ENCODE peak calls at places on chromosomes 1 and 21, in six cellular contexts. One of them, this sample, is unnamed.

GRCh38 chr1:29258189-29258973 is 22.1 kb downstream of the PTPRU start:
- DNase-seq in A673: no peak
- DNase-seq in NCI-H748 treated with DMSO at 0.1 percent for 48 hours: no peak
- DNase-seq in T-helper 2 cell: no peak
- DNase-seq in uterus: no peak
- DNase-seq in GDM1: no peak
- DNase-seq in this sample: no peak

GRCh38 chr1:68174173-68175113 is 57.9 kb downstream of the WLS start:
- DNase-seq in GDM1: no peak
- DNase-seq in uterus: peak
- DNase-seq in A673: peak
- DNase-seq in NCI-H748 treated with DMSO at 0.1 percent for 48 hours: peak
- DNase-seq in T-helper 2 cell: no peak
- DNase-seq in this sample: no peak

GRCh38 chr1:55816456-55816794 is 601.3 kb upstream of the USP24 start:
- DNase-seq in A673: no peak
- DNase-seq in GDM1: no peak
- DNase-seq in uterus: no peak
- DNase-seq in NCI-H748 treated with DMSO at 0.1 percent for 48 hours: no peak
- DNase-seq in T-helper 2 cell: no peak
- DNase-seq in this sample: no peak

GRCh38 chr21:44914176-44914874 is 6.4 kb downstream of the ITGB2 start:
- DNase-seq in A673: no peak
- DNase-seq in uterus: no peak
- DNase-seq in T-helper 2 cell: no peak
- DNase-seq in GDM1: peak
- DNase-seq in NCI-H748 treated with DMSO at 0.1 percent for 48 hours: no peak
- DNase-seq in this sample: peak

GRCh38 chr1:68785328-68785727 is 288.4 kb upstream of the DEPDC1 start:
- DNase-seq in uterus: no peak
- DNase-seq in NCI-H748 treated with DMSO at 0.1 percent for 48 hours: no peak
- DNase-seq in A673: no peak
- DNase-seq in GDM1: no peak
- DNase-seq in T-helper 2 cell: no peak
- DNase-seq in this sample: no peak

GRCh38 chr1:232751393-232752140 is 53.6 kb upstream of the MAP10 start:
- DNase-seq in A673: no peak
- DNase-seq in T-helper 2 cell: no peak
- DNase-seq in NCI-H748 treated with DMSO at 0.1 percent for 48 hours: no peak
- DNase-seq in uterus: no peak
- DNase-seq in GDM1: peak
- DNase-seq in this sample: no peak

GRCh38 chr1:6502000-6502891 is 10.8 kb upstream of the PLEKHG5 start:
- DNase-seq in NCI-H748 treated with DMSO at 0.1 percent for 48 hours: no peak
- DNase-seq in T-helper 2 cell: no peak
- DNase-seq in A673: no peak
- DNase-seq in GDM1: no peak
- DNase-seq in uterus: peak
- DNase-seq in this sample: no peak

GRCh38 chr1:53070621-53071020 is 8.6 kb downstream of the PODN start:
- DNase-seq in A673: no peak
- DNase-seq in uterus: no peak
- DNase-seq in T-helper 2 cell: peak
- DNase-seq in GDM1: no peak
- DNase-seq in NCI-H748 treated with DMSO at 0.1 percent for 48 hours: no peak
- DNase-seq in this sample: no peak

GRCh38 chr1:45685308-45686080 is 839 bp downstream of the GPBP1L1 start:
- DNase-seq in NCI-H748 treated with DMSO at 0.1 percent for 48 hours: no peak
- DNase-seq in A673: peak
- DNase-seq in uterus: no peak
- DNase-seq in T-helper 2 cell: no peak
- DNase-seq in GDM1: no peak
- DNase-seq in this sample: no peak

GRCh38 chr1:89274431-89274857 is 1.8 kb upstream of the GBP5 start:
- DNase-seq in GDM1: no peak
- DNase-seq in NCI-H748 treated with DMSO at 0.1 percent for 48 hours: no peak
- DNase-seq in A673: no peak
- DNase-seq in uterus: no peak
- DNase-seq in T-helper 2 cell: no peak
- DNase-seq in this sample: no peak

GRCh38 chr1:178938959-178939317 is 68.1 kb upstream of the ANGPTL1 start:
- DNase-seq in NCI-H748 treated with DMSO at 0.1 percent for 48 hours: no peak
- DNase-seq in uterus: peak
- DNase-seq in GDM1: no peak
- DNase-seq in A673: no peak
- DNase-seq in T-helper 2 cell: no peak
- DNase-seq in this sample: no peak

This sample was measured in T-helper 9 cell.